ENCODE peak calls at places on chromosomes 5 and 9, in nine cellular contexts. One of them, this sample, is unnamed.

GRCh38 chr9:18595597-18595996 is 121.6 kb downstream of the ADAMTSL1 start:
- DNase-seq in psoas muscle: no peak
- DNase-seq in ascending aorta: no peak
- DNase-seq in GM23248: no peak
- DNase-seq in neuronal stem cell: no peak
- DNase-seq in effector memory CD4-positive, alpha-beta T cell: no peak
- DNase-seq in IMR-90: no peak
- DNase-seq in CD4-positive, CD25-positive, alpha-beta regulatory T cell: no peak
- DNase-seq in tibial nerve: no peak
- DNase-seq in this sample: no peak

GRCh38 chr5:35924950-35925722 is 13.3 kb downstream of the CAPSL start:
- DNase-seq in IMR-90: peak; percentile 74
- DNase-seq in GM23248: peak; percentile 90
- DNase-seq in effector memory CD4-positive, alpha-beta T cell: peak; percentile 64
- DNase-seq in CD4-positive, CD25-positive, alpha-beta regulatory T cell: peak; percentile 51
- DNase-seq in tibial nerve: peak; percentile 16
- DNase-seq in ascending aorta: peak; percentile 67
- DNase-seq in psoas muscle: peak; percentile 34
- DNase-seq in neuronal stem cell: peak; percentile 48
- DNase-seq in this sample: peak; percentile 81

GRCh38 chr9:84557751-84558150 is 111.8 kb upstream of the NTRK2 start:
- DNase-seq in psoas muscle: no peak
- DNase-seq in CD4-positive, CD25-positive, alpha-beta regulatory T cell: no peak
- DNase-seq in IMR-90: no peak
- DNase-seq in ascending aorta: no peak
- DNase-seq in tibial nerve: no peak
- DNase-seq in neuronal stem cell: no peak
- DNase-seq in effector memory CD4-positive, alpha-beta T cell: no peak
- DNase-seq in GM23248: no peak
- DNase-seq in this sample: no peak

GRCh38 chr5:34652916-34653315 is 3.2 kb upstream of the RAI14 start:
- DNase-seq in IMR-90: peak; percentile 74
- DNase-seq in CD4-positive, CD25-positive, alpha-beta regulatory T cell: no peak
- DNase-seq in tibial nerve: no peak
- DNase-seq in psoas muscle: no peak
- DNase-seq in neuronal stem cell: no peak
- DNase-seq in ascending aorta: no peak
- DNase-seq in GM23248: peak; percentile 74
- DNase-seq in effector memory CD4-positive, alpha-beta T cell: no peak
- DNase-seq in this sample: no peak

GRCh38 chr9:124809741-124810500 is 33.0 kb downstream of the OLFML2A start:
- DNase-seq in psoas muscle: no peak
- DNase-seq in tibial nerve: no peak
- DNase-seq in CD4-positive, CD25-positive, alpha-beta regulatory T cell: no peak
- DNase-seq in GM23248: no peak
- DNase-seq in effector memory CD4-positive, alpha-beta T cell: no peak
- DNase-seq in IMR-90: no peak
- DNase-seq in ascending aorta: no peak
- DNase-seq in neuronal stem cell: no peak
- DNase-seq in this sample: no peak

GRCh38 chr5:61052870-61053269 is 107.9 kb downstream of the NDUFAF2 start:
- DNase-seq in neuronal stem cell: no peak
- DNase-seq in IMR-90: peak; percentile 91
- DNase-seq in tibial nerve: no peak
- DNase-seq in CD4-positive, CD25-positive, alpha-beta regulatory T cell: no peak
- DNase-seq in effector memory CD4-positive, alpha-beta T cell: no peak
- DNase-seq in ascending aorta: no peak
- DNase-seq in psoas muscle: no peak
- DNase-seq in GM23248: peak; percentile 86
- DNase-seq in this sample: no peak

GRCh38 chr9:126705311-126705766 is 91.6 kb downstream of the LMX1B start:
- DNase-seq in effector memory CD4-positive, alpha-beta T cell: peak; percentile 64
- DNase-seq in IMR-90: peak; percentile 38
- DNase-seq in tibial nerve: peak; percentile 59
- DNase-seq in CD4-positive, CD25-positive, alpha-beta regulatory T cell: peak; percentile 74
- DNase-seq in GM23248: peak; percentile 74
- DNase-seq in psoas muscle: peak; percentile 81
- DNase-seq in neuronal stem cell: peak; percentile 84
- DNase-seq in ascending aorta: peak; percentile 84
- DNase-seq in this sample: peak; percentile 55

GRCh38 chr5:55232985-55233928 is at the start of gene CCNO:
- DNase-seq in GM23248: peak; percentile 90
- DNase-seq in IMR-90: peak; percentile 66
- DNase-seq in neuronal stem cell: peak; percentile 85
- DNase-seq in CD4-positive, CD25-positive, alpha-beta regulatory T cell: peak; percentile 22
- DNase-seq in tibial nerve: no peak
- DNase-seq in effector memory CD4-positive, alpha-beta T cell: peak; percentile 26
- DNase-seq in ascending aorta: peak; percentile 85
- DNase-seq in psoas muscle: peak; percentile 62
- DNase-seq in this sample: peak; percentile 91

GRCh38 chr9:118522093-118523028 is 818.2 kb downstream of the TLR4 start:
- DNase-seq in neuronal stem cell: peak; percentile 68
- DNase-seq in effector memory CD4-positive, alpha-beta T cell: no peak
- DNase-seq in GM23248: peak; percentile 78
- DNase-seq in psoas muscle: peak; percentile 24
- DNase-seq in ascending aorta: peak; percentile 69
- DNase-seq in CD4-positive, CD25-positive, alpha-beta regulatory T cell: no peak
- DNase-seq in IMR-90: no peak
- DNase-seq in tibial nerve: no peak
- DNase-seq in this sample: peak; percentile 65

GRCh38 chr9:5825896-5826622 is 6.9 kb downstream of the ERMP1 start:
- DNase-seq in IMR-90: no peak
- DNase-seq in CD4-positive, CD25-positive, alpha-beta regulatory T cell: no peak
- DNase-seq in neuronal stem cell: no peak
- DNase-seq in tibial nerve: no peak
- DNase-seq in ascending aorta: no peak
- DNase-seq in GM23248: no peak
- DNase-seq in psoas muscle: no peak
- DNase-seq in effector memory CD4-positive, alpha-beta T cell: no peak
- DNase-seq in this sample: no peak

GRCh38 chr9:132241840-132242620 is 80.2 kb downstream of the NTNG2 start:
- DNase-seq in ascending aorta: peak; percentile 60
- DNase-seq in effector memory CD4-positive, alpha-beta T cell: peak; percentile 27
- DNase-seq in IMR-90: no peak
- DNase-seq in CD4-positive, CD25-positive, alpha-beta regulatory T cell: peak; percentile 48
- DNase-seq in psoas muscle: no peak
- DNase-seq in tibial nerve: no peak
- DNase-seq in GM23248: no peak
- DNase-seq in neuronal stem cell: no peak
- DNase-seq in this sample: peak; percentile 66

GRCh38 chr9:95732803-95733686 is 142.4 kb upstream of the ERCC6L2 start:
- DNase-seq in effector memory CD4-positive, alpha-beta T cell: no peak
- DNase-seq in tibial nerve: no peak
- DNase-seq in neuronal stem cell: no peak
- DNase-seq in GM23248: no peak
- DNase-seq in psoas muscle: no peak
- DNase-seq in CD4-positive, CD25-positive, alpha-beta regulatory T cell: no peak
- DNase-seq in ascending aorta: no peak
- DNase-seq in IMR-90: no peak
- DNase-seq in this sample: no peak

GRCh38 chr9:95733687-95734659 is 141.5 kb upstream of the ERCC6L2 start:
- DNase-seq in GM23248: no peak
- DNase-seq in psoas muscle: no peak
- DNase-seq in effector memory CD4-positive, alpha-beta T cell: no peak
- DNase-seq in neuronal stem cell: no peak
- DNase-seq in CD4-positive, CD25-positive, alpha-beta regulatory T cell: no peak
- DNase-seq in tibial nerve: peak; percentile 55
- DNase-seq in IMR-90: no peak
- DNase-seq in ascending aorta: no peak
- DNase-seq in this sample: no peak

GRCh38 chr9:95729066-95729465 is 146.4 kb upstream of the ERCC6L2 start:
- DNase-seq in neuronal stem cell: no peak
- DNase-seq in psoas muscle: no peak
- DNase-seq in ascending aorta: no peak
- DNase-seq in tibial nerve: no peak
- DNase-seq in IMR-90: no peak
- DNase-seq in CD4-positive, CD25-positive, alpha-beta regulatory T cell: no peak
- DNase-seq in effector memory CD4-positive, alpha-beta T cell: no peak
- DNase-seq in GM23248: no peak
- DNase-seq in this sample: no peak

GRCh38 chr9:95729669-95730368 is 145.7 kb upstream of the ERCC6L2 start:
- DNase-seq in CD4-positive, CD25-positive, alpha-beta regulatory T cell: no peak
- DNase-seq in ascending aorta: no peak
- DNase-seq in psoas muscle: no peak
- DNase-seq in tibial nerve: no peak
- DNase-seq in IMR-90: no peak
- DNase-seq in effector memory CD4-positive, alpha-beta T cell: no peak
- DNase-seq in GM23248: no peak
- DNase-seq in neuronal stem cell: no peak
- DNase-seq in this sample: no peak

GRCh38 chr9:95731876-95732275 is 143.6 kb upstream of the ERCC6L2 start:
- DNase-seq in tibial nerve: no peak
- DNase-seq in effector memory CD4-positive, alpha-beta T cell: no peak
- DNase-seq in IMR-90: no peak
- DNase-seq in CD4-positive, CD25-positive, alpha-beta regulatory T cell: no peak
- DNase-seq in GM23248: no peak
- DNase-seq in ascending aorta: no peak
- DNase-seq in neuronal stem cell: no peak
- DNase-seq in psoas muscle: no peak
- DNase-seq in this sample: no peak
- H3K4me1 ChIP-seq in tibial nerve: peaks cover 45% of the 10 kb centered on the region
- H3K4me1 ChIP-seq in effector memory CD4-positive, alpha-beta T cell: no peaks in the 10 kb centered on the region
- H3K4me1 ChIP-seq in IMR-90: peaks cover 6% of the 10 kb centered on the region
- H3K4me1 ChIP-seq in CD4-positive, CD25-positive, alpha-beta regulatory T cell: no peaks in the 10 kb centered on the region
- H3K4me1 ChIP-seq in GM23248: no peaks in the 10 kb centered on the region
- H3K4me1 ChIP-seq in ascending aorta: no peaks in the 10 kb centered on the region
- H3K4me1 ChIP-seq in neuronal stem cell: peaks cover 2% of the 10 kb centered on the region
- H3K4me1 ChIP-seq in psoas muscle: no peaks in the 10 kb centered on the region
- H3K4me1 ChIP-seq in this sample: peaks cover 2% of the 10 kb centered on the region

GRCh38 chr5:40442346-40442745 is 237.4 kb upstream of the PTGER4 start:
- DNase-seq in neuronal stem cell: no peak
- DNase-seq in IMR-90: peak; percentile 83
- DNase-seq in GM23248: peak; percentile 41
- DNase-seq in tibial nerve: no peak
- DNase-seq in ascending aorta: no peak
- DNase-seq in CD4-positive, CD25-positive, alpha-beta regulatory T cell: no peak
- DNase-seq in psoas muscle: no peak
- DNase-seq in effector memory CD4-positive, alpha-beta T cell: no peak
- DNase-seq in this sample: no peak
- H3K9me3 ChIP-seq in neuronal stem cell: peaks cover 2% of the 10 kb centered on the region
- H3K9me3 ChIP-seq in IMR-90: no peaks in the 10 kb centered on the region
- H3K9me3 ChIP-seq in GM23248: no peaks in the 10 kb centered on the region
- H3K9me3 ChIP-seq in tibial nerve: peaks cover 10% of the 10 kb centered on the region
- H3K9me3 ChIP-seq in ascending aorta: no peaks in the 10 kb centered on the region
- H3K9me3 ChIP-seq in CD4-positive, CD25-positive, alpha-beta regulatory T cell: peaks cover 5% of the 10 kb centered on the region
- H3K9me3 ChIP-seq in psoas muscle: peaks cover 5% of the 10 kb centered on the region
- H3K9me3 ChIP-seq in effector memory CD4-positive, alpha-beta T cell: no peaks in the 10 kb centered on the region
- H3K9me3 ChIP-seq in this sample: no peaks in the 10 kb centered on the region

GRCh38 chr9:98931543-98931942 is 12.2 kb upstream of the COL15A1 start:
- DNase-seq in IMR-90: no peak
- DNase-seq in GM23248: no peak
- DNase-seq in CD4-positive, CD25-positive, alpha-beta regulatory T cell: no peak
- DNase-seq in neuronal stem cell: no peak
- DNase-seq in psoas muscle: no peak
- DNase-seq in effector memory CD4-positive, alpha-beta T cell: no peak
- DNase-seq in ascending aorta: no peak
- DNase-seq in tibial nerve: no peak
- DNase-seq in this sample: no peak
- H3K4me3 ChIP-seq in IMR-90: no peak overlapping the region
- H3K4me3 ChIP-seq in GM23248: no peak overlapping the region
- H3K4me3 ChIP-seq in CD4-positive, CD25-positive, alpha-beta regulatory T cell: no peak overlapping the region
- H3K4me3 ChIP-seq in neuronal stem cell: no peak overlapping the region
- H3K4me3 ChIP-seq in psoas muscle: no peak overlapping the region
- H3K4me3 ChIP-seq in effector memory CD4-positive, alpha-beta T cell: no peak overlapping the region
- H3K4me3 ChIP-seq in ascending aorta: no peak overlapping the region
- H3K4me3 ChIP-seq in tibial nerve: no peak overlapping the region
- H3K4me3 ChIP-seq in this sample: no peak overlapping the region

DNA sequence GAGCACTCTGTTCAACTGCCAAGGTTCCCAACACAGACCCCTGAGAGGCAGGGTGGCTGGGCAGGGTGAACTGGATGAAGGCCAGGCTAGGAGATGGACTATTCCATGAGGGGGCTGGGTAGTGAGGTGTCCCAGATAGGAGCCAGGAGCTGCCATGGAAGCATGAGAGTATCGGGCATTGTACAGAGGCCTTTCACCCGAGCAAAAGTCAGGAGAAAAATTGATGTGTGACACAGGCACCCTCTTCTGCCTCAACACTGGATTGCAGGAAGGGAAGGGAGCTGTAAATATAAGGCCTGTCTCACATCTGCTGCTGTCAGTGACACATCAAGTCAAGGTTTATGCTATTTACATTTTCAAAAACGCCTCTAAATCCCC is 74.6 kb downstream of the UBAP1 start:
- DNase-seq in CD4-positive, CD25-positive, alpha-beta regulatory T cell: no peak
- DNase-seq in tibial nerve: no peak
- DNase-seq in ascending aorta: no peak
- DNase-seq in psoas muscle: no peak
- DNase-seq in GM23248: peak; percentile 81
- DNase-seq in neuronal stem cell: no peak
- DNase-seq in effector memory CD4-positive, alpha-beta T cell: no peak
- DNase-seq in IMR-90: peak; percentile 70
- DNase-seq in this sample: no peak
- H3K4me1 ChIP-seq in CD4-positive, CD25-positive, alpha-beta regulatory T cell: no peaks in the 10 kb centered on the region
- H3K4me1 ChIP-seq in tibial nerve: peaks cover 94% of the 10 kb centered on the region
- H3K4me1 ChIP-seq in ascending aorta: peaks cover 47% of the 10 kb centered on the region
- H3K4me1 ChIP-seq in psoas muscle: peaks cover 52% of the 10 kb centered on the region
- H3K4me1 ChIP-seq in GM23248: peaks cover 42% of the 10 kb centered on the region
- H3K4me1 ChIP-seq in neuronal stem cell: no peaks in the 10 kb centered on the region
- H3K4me1 ChIP-seq in effector memory CD4-positive, alpha-beta T cell: no peaks in the 10 kb centered on the region
- H3K4me1 ChIP-seq in IMR-90: peaks cover 23% of the 10 kb centered on the region
- H3K4me1 ChIP-seq in this sample: peaks cover 3% of the 10 kb centered on the region

This sample was measured in HAP-1.